ENCODE peak calls at places on chromosomes 13 and 19, in nine cellular contexts. U, I, B, G, R, Z, F, V and N are unnamed samples.

GRCh38 chr19:291561-292280 is 518 bp upstream of the PLPP2 start:
- DNase-seq in G (no peak), I (no peak), U (no peak), B (no peak), F (peak; percentile 41), V (peak; percentile 62), R (no peak), Z (no peak), N (no peak)

GRCh38 chr13:62205273-62205672 is 789.6 kb upstream of the PCDH20 start:
- DNase-seq in Z (no peak), B (no peak), G (no peak), F (no peak), R (no peak), I (no peak), V (no peak), U (no peak), N (no peak)

GRCh38 chr19:2561895-2562294 is 86.0 kb downstream of the GADD45B start:
- DNase-seq in G (no peak), B (no peak), V (no peak), R (no peak), Z (no peak), F (no peak), U (no peak), I (no peak), N (peak; percentile 87)

GRCh38 chr19:11423804-11424318 is 4.7 kb upstream of the RGL3 start:
- DNase-seq in R (no peak), Z (no peak), I (no peak), G (no peak), B (no peak), U (no peak), V (no peak), F (no peak), N (no peak)

GRCh38 chr19:38809592-38810252 is 3.0 kb downstream of the LGALS4 start:
- DNase-seq in V (no peak), Z (no peak), B (no peak), G (no peak), I (no peak), F (no peak), U (no peak), R (no peak), N (no peak)

GRCh38 chr19:2149980-2150793 is 1.2 kb downstream of the AP3D1 start:
- DNase-seq in V (no peak), I (no peak), G (peak; percentile 35), B (no peak), Z (no peak), F (no peak), R (no peak), U (peak; percentile 25), N (peak; percentile 4)

GRCh38 chr13:61777281-61777680 is 361.6 kb upstream of the PCDH20 start:
- DNase-seq in V (no peak), R (no peak), U (no peak), F (no peak), Z (no peak), I (no peak), G (peak; percentile 13), B (no peak), N (no peak)

GRCh38 chr13:42380420-42381164 is 108.6 kb downstream of the AKAP11 start:
- DNase-seq in B (no peak), V (no peak), F (no peak), G (no peak), Z (no peak), I (no peak), U (no peak), R (no peak), N (no peak)

GRCh38 chr19:53942001-53942786 is 20.5 kb upstream of the CACNG8 start:
- DNase-seq in Z (no peak), I (no peak), G (no peak), U (no peak), R (peak; percentile 2), B (peak; percentile 83), V (peak; percentile 56), F (peak; percentile 24), N (no peak)

GRCh38 chr13:78409172-78409571 is 194.2 kb downstream of the POU4F1 start:
- DNase-seq in Z (no peak), F (no peak), B (no peak), G (no peak), V (no peak), I (no peak), R (no peak), U (no peak), N (no peak)

GRCh38 chr19:13979224-13979623 is 26.9 kb downstream of the RFX1 start:
- DNase-seq in F (peak; percentile 49), V (no peak), B (no peak), U (no peak), Z (no peak), R (no peak), I (no peak), G (no peak), N (no peak)

GRCh38 chr19:17333611-17334413 is 843 bp downstream of the ANO8 start:
- DNase-seq in Z (no peak), I (peak; percentile 75), U (peak; percentile 65), V (no peak), G (peak; percentile 85), B (no peak), F (peak; percentile 54), R (peak; percentile 78), N (peak; percentile 74)

DNA sequence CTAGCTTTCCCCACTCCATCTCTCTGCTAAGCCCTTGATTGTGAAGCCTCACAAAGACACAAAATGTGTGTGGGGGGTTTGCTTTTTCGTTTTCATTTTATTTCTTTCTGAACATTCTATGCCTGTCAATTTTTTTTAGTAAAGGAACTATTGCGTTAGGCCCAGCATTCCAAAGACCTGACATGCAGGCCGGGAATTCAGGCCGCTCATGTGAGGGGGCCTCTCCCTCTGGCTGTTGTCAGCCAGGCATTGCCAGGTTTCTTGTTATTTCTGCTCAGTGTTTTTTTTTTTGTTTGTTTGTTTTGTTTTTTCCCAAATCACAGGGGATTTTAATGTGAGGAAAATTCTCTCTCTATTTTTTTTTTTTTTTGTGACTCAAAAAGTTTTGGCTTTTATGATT is 10.3 kb upstream of the MEDAG start:
- DNase-seq in I (no peak), Z (peak; percentile 67), G (peak; percentile 91), R (peak; percentile 87), V (no peak), F (peak; percentile 72), B (no peak), U (peak; percentile 94), N (no peak)
- TF ChIP-seq CTCF in I (no peak), Z (no peak), G (peak; percentile 2), R (peak; percentile 9), V (no peak), F (no peak), B (no peak), U (no peak), N (no peak)

GRCh38 chr19:42831221-42832019 is 48.1 kb downstream of the PSG1 start:
- DNase-seq in F (no peak), B (no peak), G (no peak), U (no peak), V (no peak), Z (no peak), I (no peak), R (no peak), N (no peak)
- TF ChIP-seq CTCF in F (no peak), B (no peak), G (no peak), U (no peak), V (no peak), Z (no peak), I (no peak), R (no peak), N (no peak)

GRCh38 chr19:15373644-15374043 is 5.9 kb downstream of the AKAP8 start:
- DNase-seq in U (no peak), F (no peak), B (no peak), I (no peak), Z (no peak), R (no peak), V (no peak), G (no peak), N (no peak)

GRCh38 chr19:15371786-15372380 is 7.7 kb downstream of the AKAP8 start:
- DNase-seq in I (no peak), B (no peak), U (no peak), G (no peak), R (no peak), F (no peak), V (no peak), Z (no peak), N (no peak)

GRCh38 chr19:15374105-15374651 is 5.4 kb downstream of the AKAP8 start:
- DNase-seq in U (no peak), V (no peak), Z (no peak), R (no peak), G (no peak), B (no peak), F (no peak), I (no peak), N (no peak)

GRCh38 chr19:15372470-15372869 is 7.1 kb downstream of the AKAP8 start:
- DNase-seq in U (no peak), I (no peak), G (no peak), V (no peak), B (no peak), Z (no peak), F (no peak), R (no peak), N (no peak)

DNA sequence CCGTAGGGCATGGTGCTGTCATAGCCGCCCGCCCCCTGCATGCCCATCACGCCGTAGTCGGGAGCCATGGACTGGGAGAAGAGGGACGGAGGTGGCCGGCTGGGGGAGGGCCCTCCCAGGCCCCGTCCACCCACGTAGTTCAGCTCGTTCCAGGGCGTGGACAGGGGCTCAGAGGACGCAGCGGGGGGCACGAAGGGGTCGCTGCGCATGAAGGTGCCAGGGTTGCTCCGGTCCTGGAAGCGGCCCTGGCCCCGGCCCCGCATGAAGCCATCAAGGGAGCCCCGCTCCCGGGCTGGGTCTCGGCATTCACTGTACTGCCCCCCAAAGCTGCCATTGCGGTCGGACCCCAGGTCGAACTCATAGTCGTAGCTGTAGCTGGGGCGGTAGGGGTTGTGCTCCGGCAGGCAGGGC is 6.7 kb downstream of the AKAP8 start:
- DNase-seq in Z (no peak), R (no peak), G (no peak), I (no peak), F (no peak), B (no peak), V (no peak), U (no peak), N (peak; percentile 17)
- TF ChIP-seq CTCF in Z (no peak), R (no peak), G (no peak), I (no peak), F (no peak), B (no peak), V (no peak), U (no peak), N (no peak)

GRCh38 chr13:102280366-102280765 is 121.5 kb downstream of the FGF14 start:
- DNase-seq in Z (no peak), F (no peak), B (no peak), R (no peak), V (no peak), U (no peak), G (peak; percentile 19), I (no peak), N (no peak)
- TF ChIP-seq CTCF in Z (no peak), F (no peak), B (no peak), R (no peak), V (no peak), U (no peak), G (no peak), I (no peak), N (no peak)